ENCODE peak calls at places on chromosomes 5 and 9, in six cellular contexts. One of them, this sample, is unnamed.

GRCh38 chr5:94442971-94443370 is 175.4 kb downstream of the KIAA0825 start:
- DNase-seq in MM.1S: no peak
- DNase-seq in GM23338: no peak
- DNase-seq in PC-3: peak; percentile 25
- DNase-seq in HCT116: no peak
- DNase-seq in hepatocyte: no peak
- DNase-seq in this sample: peak; percentile 13

GRCh38 chr5:94893404-94894145 is 275.1 kb downstream of the SLF1 start:
- DNase-seq in MM.1S: no peak
- DNase-seq in GM23338: peak; percentile 79
- DNase-seq in PC-3: peak; percentile 6
- DNase-seq in HCT116: peak; percentile 34
- DNase-seq in hepatocyte: no peak
- DNase-seq in this sample: peak; percentile 47

GRCh38 chr5:118834710-118835109 is 153.6 kb downstream of the DTWD2 start:
- DNase-seq in MM.1S: no peak
- DNase-seq in GM23338: no peak
- DNase-seq in PC-3: no peak
- DNase-seq in HCT116: no peak
- DNase-seq in hepatocyte: no peak
- DNase-seq in this sample: no peak

GRCh38 chr5:5042786-5043185 is 97.3 kb upstream of the ADAMTS16 start:
- DNase-seq in MM.1S: no peak
- DNase-seq in GM23338: no peak
- DNase-seq in PC-3: no peak
- DNase-seq in HCT116: no peak
- DNase-seq in hepatocyte: no peak
- DNase-seq in this sample: no peak

GRCh38 chr5:174421408-174421805 is 303.0 kb upstream of the MSX2 start:
- DNase-seq in MM.1S: no peak
- DNase-seq in GM23338: no peak
- DNase-seq in PC-3: no peak
- DNase-seq in HCT116: no peak
- DNase-seq in hepatocyte: no peak
- DNase-seq in this sample: no peak

GRCh38 chr9:98805506-98806272 is 1.8 kb upstream of the GALNT12 start:
- DNase-seq in MM.1S: no peak
- DNase-seq in GM23338: no peak
- DNase-seq in PC-3: no peak
- DNase-seq in HCT116: no peak
- DNase-seq in hepatocyte: peak; percentile 74
- DNase-seq in this sample: peak; percentile 77

GRCh38 chr5:134112726-134113571 is 1.5 kb upstream of the TCF7 start:
- DNase-seq in MM.1S: no peak
- DNase-seq in GM23338: peak; percentile 31
- DNase-seq in PC-3: no peak
- DNase-seq in HCT116: no peak
- DNase-seq in hepatocyte: no peak
- DNase-seq in this sample: no peak

GRCh38 chr5:139271201-139272027 is 22.1 kb upstream of the MATR3 start:
- DNase-seq in MM.1S: no peak
- DNase-seq in GM23338: no peak
- DNase-seq in PC-3: peak; percentile 72
- DNase-seq in HCT116: no peak
- DNase-seq in hepatocyte: peak; percentile 58
- DNase-seq in this sample: peak; percentile 94

GRCh38 chr9:79674052-79674777 is 102.5 kb downstream of the TLE4 start:
- DNase-seq in MM.1S: no peak
- DNase-seq in GM23338: no peak
- DNase-seq in PC-3: no peak
- DNase-seq in HCT116: no peak
- DNase-seq in hepatocyte: no peak
- DNase-seq in this sample: no peak

GRCh38 chr9:7129391-7129790 is 371.6 kb downstream of the KDM4C start:
- DNase-seq in MM.1S: no peak
- DNase-seq in GM23338: peak; percentile 37
- DNase-seq in PC-3: no peak
- DNase-seq in HCT116: no peak
- DNase-seq in hepatocyte: no peak
- DNase-seq in this sample: no peak

GRCh38 chr9:76333319-76333880 is 60.8 kb downstream of the RFK start:
- DNase-seq in MM.1S: no peak
- DNase-seq in GM23338: no peak
- DNase-seq in PC-3: no peak
- DNase-seq in HCT116: no peak
- DNase-seq in hepatocyte: no peak
- DNase-seq in this sample: no peak

GRCh38 chr9:112112519-112112918 is 62.6 kb downstream of the SUSD1 start:
- DNase-seq in MM.1S: no peak
- DNase-seq in GM23338: no peak
- DNase-seq in PC-3: peak; percentile 90
- DNase-seq in HCT116: peak; percentile 83
- DNase-seq in hepatocyte: no peak
- DNase-seq in this sample: peak; percentile 92

GRCh38 chr5:170149206-170149515 is 43.5 kb downstream of the FOXI1 start:
- DNase-seq in MM.1S: no peak
- DNase-seq in GM23338: no peak
- DNase-seq in PC-3: no peak
- DNase-seq in HCT116: no peak
- DNase-seq in hepatocyte: no peak
- DNase-seq in this sample: no peak

GRCh38 chr9:106918825-106919509 is 56.0 kb downstream of the ZNF462 start:
- DNase-seq in MM.1S: peak; percentile 69
- DNase-seq in GM23338: no peak
- DNase-seq in PC-3: no peak
- DNase-seq in HCT116: no peak
- DNase-seq in hepatocyte: no peak
- DNase-seq in this sample: no peak

GRCh38 chr9:115327441-115328122 is 209.6 kb upstream of the TNC start:
- DNase-seq in MM.1S: no peak
- DNase-seq in GM23338: no peak
- DNase-seq in PC-3: no peak
- DNase-seq in HCT116: no peak
- DNase-seq in hepatocyte: no peak
- DNase-seq in this sample: peak; percentile 62

GRCh38 chr9:130869250-130869649 is 27.4 kb downstream of the QRFP start:
- DNase-seq in MM.1S: no peak
- DNase-seq in GM23338: no peak
- DNase-seq in PC-3: no peak
- DNase-seq in HCT116: no peak
- DNase-seq in hepatocyte: peak; percentile 62
- DNase-seq in this sample: peak; percentile 43

GRCh38 chr9:129595323-129595741 is 25.6 kb downstream of the C9orf50 start:
- DNase-seq in MM.1S: peak; percentile 23
- DNase-seq in GM23338: no peak
- DNase-seq in PC-3: peak; percentile 8
- DNase-seq in HCT116: no peak
- DNase-seq in hepatocyte: no peak
- DNase-seq in this sample: peak; percentile 86

GRCh38 chr5:135437796-135438560 is 9.2 kb downstream of the DCANP1 start:
- DNase-seq in MM.1S: no peak
- DNase-seq in GM23338: no peak
- DNase-seq in PC-3: peak; percentile 79
- DNase-seq in HCT116: peak; percentile 44
- DNase-seq in hepatocyte: peak; percentile 72
- DNase-seq in this sample: peak; percentile 94

GRCh38 chr5:95954716-95955115 is 6.9 kb downstream of the ELL2 start:
- DNase-seq in MM.1S: no peak
- DNase-seq in GM23338: no peak
- DNase-seq in PC-3: no peak
- DNase-seq in HCT116: no peak
- DNase-seq in hepatocyte: no peak
- DNase-seq in this sample: no peak

GRCh38 chr9:136526625-136527066 is 19.2 kb downstream of the NOTCH1 start:
- DNase-seq in MM.1S: no peak
- DNase-seq in GM23338: no peak
- DNase-seq in PC-3: no peak
- DNase-seq in HCT116: no peak
- DNase-seq in hepatocyte: peak; percentile 71
- DNase-seq in this sample: no peak

GRCh38 chr5:62100201-62100600 is 205.8 kb upstream of the KIF2A start:
- DNase-seq in MM.1S: no peak
- DNase-seq in GM23338: no peak
- DNase-seq in PC-3: no peak
- DNase-seq in HCT116: no peak
- DNase-seq in hepatocyte: no peak
- DNase-seq in this sample: no peak

GRCh38 chr9:137276757-137277328 is 683 bp upstream of the TOR4A start:
- DNase-seq in MM.1S: no peak
- DNase-seq in GM23338: peak; percentile 79
- DNase-seq in PC-3: peak; percentile 41
- DNase-seq in HCT116: no peak
- DNase-seq in hepatocyte: peak; percentile 86
- DNase-seq in this sample: peak; percentile 63

GRCh38 chr9:88387733-88388202 is 476 bp upstream of the SPIN1 start:
- DNase-seq in MM.1S: no peak
- DNase-seq in GM23338: peak; percentile 68
- DNase-seq in PC-3: peak; percentile 52
- DNase-seq in HCT116: peak; percentile 55
- DNase-seq in hepatocyte: peak; percentile 72
- DNase-seq in this sample: peak; percentile 79

GRCh38 chr5:956941-957729 is 51.5 kb upstream of the NKD2 start:
- DNase-seq in MM.1S: peak; percentile 47
- DNase-seq in GM23338: peak; percentile 34
- DNase-seq in PC-3: peak; percentile 77
- DNase-seq in HCT116: no peak
- DNase-seq in hepatocyte: peak; percentile 67
- DNase-seq in this sample: peak; percentile 84

GRCh38 chr5:956178-956761 is 52.3 kb upstream of the NKD2 start:
- DNase-seq in MM.1S: no peak
- DNase-seq in GM23338: no peak
- DNase-seq in PC-3: no peak
- DNase-seq in HCT116: no peak
- DNase-seq in hepatocyte: no peak
- DNase-seq in this sample: no peak

GRCh38 chr5:958701-959571 is 49.7 kb upstream of the NKD2 start:
- DNase-seq in MM.1S: no peak
- DNase-seq in GM23338: no peak
- DNase-seq in PC-3: peak; percentile 87
- DNase-seq in HCT116: peak; percentile 13
- DNase-seq in hepatocyte: no peak
- DNase-seq in this sample: peak; percentile 73

GRCh38 chr5:959581-960531 is 48.7 kb upstream of the NKD2 start:
- DNase-seq in MM.1S: no peak
- DNase-seq in GM23338: no peak
- DNase-seq in PC-3: no peak
- DNase-seq in HCT116: no peak
- DNase-seq in hepatocyte: no peak
- DNase-seq in this sample: no peak

DNA sequence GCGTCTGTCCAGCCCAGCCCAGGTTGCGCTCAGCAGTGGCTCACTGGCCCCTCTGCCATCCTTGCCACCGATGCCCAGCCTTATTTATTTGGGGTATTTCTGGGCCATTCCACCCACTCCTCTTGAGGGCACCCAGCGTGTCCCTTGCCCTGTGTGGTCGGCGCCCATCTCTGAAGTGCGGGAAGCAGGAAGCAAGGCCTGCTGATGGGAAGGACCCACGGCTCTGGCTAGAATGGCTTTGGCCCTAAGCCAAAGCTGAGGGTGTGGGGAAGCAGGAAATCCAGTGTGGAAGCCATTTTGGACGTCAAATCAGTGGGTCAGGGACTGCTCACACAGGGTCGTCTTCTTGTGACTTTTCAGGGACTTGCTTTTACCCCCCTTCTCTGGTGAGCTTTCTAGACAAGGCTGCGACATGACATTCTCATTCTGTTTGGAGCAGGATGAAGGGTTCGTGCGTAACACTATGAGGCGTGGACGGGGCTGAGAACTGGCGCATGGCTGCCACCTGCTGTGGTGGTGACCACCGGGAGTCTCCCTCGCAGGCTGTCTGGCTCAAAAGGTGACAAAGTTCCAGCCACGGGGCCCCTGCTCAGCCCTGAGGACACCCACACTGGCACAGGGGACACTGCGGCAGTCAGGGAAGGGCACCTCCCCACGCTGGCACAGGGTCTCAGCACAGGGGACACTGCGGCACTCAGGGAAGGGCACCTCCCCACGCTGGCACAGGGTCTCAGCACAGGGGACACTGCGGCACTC is 50.7 kb upstream of the NKD2 start:
- DNase-seq in MM.1S: no peak
- DNase-seq in GM23338: no peak
- DNase-seq in PC-3: peak; percentile 15
- DNase-seq in HCT116: no peak
- DNase-seq in hepatocyte: no peak
- DNase-seq in this sample: peak; percentile 28
- TF ChIP-seq EZH2phosphoT487 in MM.1S: no peak
- TF ChIP-seq EZH2phosphoT487 in GM23338: no peak
- TF ChIP-seq EZH2phosphoT487 in PC-3: no peak
- TF ChIP-seq EZH2phosphoT487 in HCT116: no peak
- TF ChIP-seq EZH2phosphoT487 in hepatocyte: no peak
- TF ChIP-seq EZH2phosphoT487 in this sample: no peak

GRCh38 chr9:116760636-116761035 is 73.5 kb downstream of the TRIM32 start:
- DNase-seq in MM.1S: no peak
- DNase-seq in GM23338: no peak
- DNase-seq in PC-3: no peak
- DNase-seq in HCT116: no peak
- DNase-seq in hepatocyte: no peak
- DNase-seq in this sample: no peak

GRCh38 chr9:116753389-116753788 is 66.3 kb downstream of the TRIM32 start:
- DNase-seq in MM.1S: no peak
- DNase-seq in GM23338: no peak
- DNase-seq in PC-3: no peak
- DNase-seq in HCT116: no peak
- DNase-seq in hepatocyte: no peak
- DNase-seq in this sample: no peak

GRCh38 chr9:116756995-116757394 is 69.9 kb downstream of the TRIM32 start:
- DNase-seq in MM.1S: no peak
- DNase-seq in GM23338: no peak
- DNase-seq in PC-3: no peak
- DNase-seq in HCT116: no peak
- DNase-seq in hepatocyte: no peak
- DNase-seq in this sample: no peak
- TF ChIP-seq EZH2 in MM.1S: no peak
- TF ChIP-seq EZH2 in GM23338: no peak
- TF ChIP-seq EZH2 in PC-3: no peak
- TF ChIP-seq EZH2 in HCT116: no peak
- TF ChIP-seq EZH2 in hepatocyte: no peak
- TF ChIP-seq EZH2 in this sample: no peak

DNA sequence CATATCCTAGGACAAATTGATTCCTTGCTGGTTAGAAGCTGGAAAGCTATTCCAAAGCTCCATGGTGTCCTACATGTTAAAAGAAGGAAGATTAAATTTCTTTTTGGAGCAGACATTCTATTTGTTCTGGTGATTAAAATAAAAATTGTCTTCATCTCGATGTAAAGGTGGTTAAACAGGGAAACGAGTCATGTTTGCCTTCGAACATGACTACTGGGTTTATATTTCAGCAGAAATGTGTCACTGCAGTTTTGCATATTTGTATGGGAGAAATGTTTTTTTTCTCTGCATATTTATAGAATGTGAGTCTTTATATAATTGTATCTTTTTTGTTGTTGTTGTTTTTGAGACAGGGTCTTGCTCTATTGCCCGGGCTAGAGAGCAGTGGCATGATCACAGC is 36.4 kb downstream of the ADAMTS12 start:
- DNase-seq in MM.1S: no peak
- DNase-seq in GM23338: no peak
- DNase-seq in PC-3: peak; percentile 67
- DNase-seq in HCT116: no peak
- DNase-seq in hepatocyte: no peak
- DNase-seq in this sample: peak; percentile 46
- H3K4me2 ChIP-seq in MM.1S: no peak overlapping the region
- H3K4me2 ChIP-seq in GM23338: no peak overlapping the region
- H3K4me2 ChIP-seq in PC-3: peak overlapping the region; percentile 57
- H3K4me2 ChIP-seq in HCT116: no peak overlapping the region
- H3K4me2 ChIP-seq in hepatocyte: peak overlapping the region; percentile 16
- H3K4me2 ChIP-seq in this sample: peak overlapping the region; percentile 60

GRCh38 chr5:72523960-72524582 is 16.9 kb upstream of the ZNF366 start:
- DNase-seq in MM.1S: peak; percentile 61
- DNase-seq in GM23338: peak; percentile 77
- DNase-seq in PC-3: peak; percentile 79
- DNase-seq in HCT116: peak; percentile 67
- DNase-seq in hepatocyte: peak; percentile 68
- DNase-seq in this sample: peak; percentile 86
- TF ChIP-seq EZH2phosphoT487 in MM.1S: no peak
- TF ChIP-seq EZH2phosphoT487 in GM23338: no peak
- TF ChIP-seq EZH2phosphoT487 in PC-3: no peak
- TF ChIP-seq EZH2phosphoT487 in HCT116: no peak
- TF ChIP-seq EZH2phosphoT487 in hepatocyte: no peak
- TF ChIP-seq EZH2phosphoT487 in this sample: no peak

This sample was measured in GM23248.